ENCODE peak calls at places on chromosomes 13 and 19, in four cellular contexts. D is H1, G is HepG2, J is K562. R is an unnamed sample.

GRCh38 chr19:38003427-38004099 is 96.6 kb downstream of the SIPA1L3 start:
- DNase-seq in J (no peak), D (peak; percentile 69), G (no peak), R (no peak)

GRCh38 chr19:39599116-39599515 is 3.2 kb upstream of the LGALS13 start:
- DNase-seq in J (peak; percentile 25), D (peak; percentile 58), G (peak; percentile 30), R (no peak)

GRCh38 chr19:33302974-33303790 is 848 bp upstream of the CEBPA start:
- DNase-seq in D (peak; percentile 70), G (no peak), J (no peak), R (no peak)

GRCh38 chr13:54185101-54185500 is 1156.5 kb downstream of the OLFM4 start:
- DNase-seq in J (no peak), G (no peak), D (no peak), R (no peak)

GRCh38 chr19:19661675-19662251 is 1.7 kb downstream of the ATP13A1 start:
- DNase-seq in G (peak; percentile 66), J (peak; percentile 32), D (peak; percentile 30), R (no peak)

GRCh38 chr19:51978882-51979281 is 7.8 kb downstream of the ZNF350 start:
- DNase-seq in D (no peak), G (no peak), J (no peak), R (no peak)

GRCh38 chr19:3118232-3119070 is 17.4 kb upstream of the GNA15 start:
- DNase-seq in G (no peak), J (no peak), D (no peak), R (no peak)

GRCh38 chr19:3572132-3572854 is 451 bp upstream of the HMG20B start:
- DNase-seq in G (peak; percentile 97), J (peak; percentile 95), D (peak; percentile 97), R (peak; percentile 99)

GRCh38 chr13:28819748-28820098 is 416 bp upstream of the MTUS2 start:
- DNase-seq in J (peak; percentile 75), G (peak; percentile 9), D (peak; percentile 92), R (no peak)

GRCh38 chr19:32878988-32879387 is 9.4 kb upstream of the SLC7A9 start:
- DNase-seq in J (no peak), D (peak; percentile 28), G (no peak), R (no peak)

GRCh38 chr13:39052944-39053343 is 14.7 kb downstream of the NHLRC3 start:
- DNase-seq in D (no peak), G (no peak), J (no peak), R (no peak)

GRCh38 chr13:26475176-26476110 is 82.0 kb upstream of the WASF3 start:
- DNase-seq in J (no peak), G (no peak), D (peak; percentile 83), R (no peak)

GRCh38 chr13:93341517-93341916 is 114.9 kb downstream of the GPC6 start:
- DNase-seq in J (no peak), D (no peak), G (no peak), R (no peak)

GRCh38 chr13:95615539-95615938 is 29.0 kb downstream of the DZIP1 start:
- DNase-seq in J (no peak), G (no peak), D (no peak), R (no peak)

GRCh38 chr19:8489591-8490394 is 12.6 kb downstream of the PRAM1 start:
- DNase-seq in J (no peak), D (no peak), G (no peak), R (no peak)

GRCh38 chr19:49741210-49741844 is 21.8 kb downstream of the TSKS start:
- DNase-seq in G (peak; percentile 42), D (no peak), J (peak; percentile 14), R (no peak)

GRCh38 chr19:8307400-8307964 is 676 bp downstream of the CD320 start:
- DNase-seq in J (no peak), G (peak; percentile 23), D (no peak), R (no peak)

GRCh38 chr13:32262619-32263018 is 52.5 kb downstream of the ZAR1L start:
- DNase-seq in D (no peak), J (no peak), G (no peak), R (no peak)

GRCh38 chr13:32264407-32264806 is 50.8 kb downstream of the ZAR1L start:
- DNase-seq in J (no peak), G (no peak), D (no peak), R (no peak)

GRCh38 chr13:32259116-32259515 is 56.0 kb downstream of the ZAR1L start:
- DNase-seq in J (no peak), G (peak; percentile 28), D (no peak), R (no peak)

GRCh38 chr13:32262165-32262564 is 53.0 kb downstream of the ZAR1L start:
- DNase-seq in D (no peak), J (no peak), G (no peak), R (no peak)

DNA sequence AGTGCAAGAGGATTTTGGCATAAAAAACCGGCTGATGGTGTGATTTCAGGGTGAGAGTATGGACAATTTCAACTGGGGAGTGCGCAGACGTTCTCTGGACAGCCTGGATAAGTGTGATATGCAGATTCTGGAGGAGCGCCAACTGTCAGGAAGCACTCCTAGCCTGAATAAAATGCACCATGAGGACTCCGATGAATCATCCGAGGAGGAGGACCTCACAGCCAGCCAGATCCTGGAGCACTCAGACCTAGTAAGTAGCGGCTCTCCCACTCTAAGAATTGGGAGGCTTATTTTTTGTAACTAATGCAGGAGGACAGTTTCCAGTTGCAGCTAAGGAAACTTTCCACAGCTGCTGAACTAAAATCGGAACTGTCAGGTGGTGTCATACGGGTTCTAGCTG is 53.6 kb downstream of the ZAR1L start:
- DNase-seq in D (no peak), G (no peak), J (peak; percentile 32), R (no peak)
- TF ChIP-seq CEBPB in D (no peak), G (no peak), J (no peak), R (no peak)

GRCh38 chr19:5934002-5934401 is 19.9 kb downstream of the CAPS start:
- DNase-seq in J (no peak), G (no peak), D (no peak), R (no peak)

GRCh38 chr19:5933391-5933998 is 19.4 kb downstream of the CAPS start:
- DNase-seq in D (no peak), G (no peak), J (no peak), R (no peak)

GRCh38 chr19:5931251-5931650 is 17.2 kb downstream of the CAPS start:
- DNase-seq in D (no peak), G (no peak), J (no peak), R (no peak)

GRCh38 chr19:5932593-5933262 is 18.7 kb downstream of the CAPS start:
- DNase-seq in J (no peak), D (no peak), G (no peak), R (no peak)

GRCh38 chr19:5932146-5932545 is 18.1 kb downstream of the CAPS start:
- DNase-seq in D (no peak), J (no peak), G (no peak), R (no peak)
- TF ChIP-seq FOSL1 in D (no peak), J (no peak), G (no peak), R (no peak)

DNA sequence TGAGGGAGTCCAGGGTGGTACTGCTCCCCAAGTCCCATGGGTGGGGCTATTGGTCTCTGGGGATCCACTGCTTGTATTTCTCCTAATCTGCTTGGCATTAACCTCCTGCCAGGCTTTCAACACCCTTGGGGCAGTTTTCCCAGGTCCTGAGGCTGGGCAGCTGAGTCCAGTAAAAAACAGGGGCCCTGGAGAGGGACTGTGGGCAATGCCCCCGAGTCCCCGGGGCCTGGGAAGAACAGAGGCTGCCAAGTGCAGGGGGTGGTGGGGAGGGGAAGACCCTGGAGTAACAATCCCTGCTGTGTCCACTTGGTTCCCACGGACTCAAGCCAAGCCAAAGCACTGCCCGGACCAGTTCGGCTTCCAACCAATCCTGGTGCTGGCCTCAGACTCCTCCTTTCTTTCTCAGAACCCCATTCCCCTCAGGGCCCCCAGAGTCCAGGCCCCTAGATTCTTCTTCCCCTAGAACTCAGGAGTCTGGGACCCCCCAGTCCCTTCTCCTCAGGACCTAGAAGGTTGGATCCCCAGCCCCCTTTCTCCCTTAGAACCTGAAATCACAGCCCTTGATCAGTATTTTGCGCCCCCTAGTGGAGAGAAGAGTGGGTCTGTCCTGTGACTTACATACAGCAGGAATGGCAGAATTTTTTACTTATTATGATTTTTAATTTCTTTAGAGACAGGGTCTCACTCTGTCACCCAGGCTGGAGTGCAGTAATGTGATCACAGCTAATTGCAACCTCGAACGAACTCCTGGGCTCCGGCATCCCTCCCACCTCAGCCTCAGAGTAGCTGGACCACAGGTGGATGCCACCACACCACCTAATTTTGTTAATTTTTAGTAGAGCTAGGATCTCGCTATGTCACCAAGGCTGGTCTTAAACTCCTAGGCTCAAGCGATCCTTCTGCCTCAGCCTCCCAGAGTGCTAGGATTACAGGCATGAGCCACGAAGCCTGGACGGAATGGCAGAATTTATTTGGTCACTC is 3.7 kb upstream of the CLPTM1 start:
- DNase-seq in J (peak; percentile 75), D (peak; percentile 76), G (peak; percentile 85), R (peak; percentile 66)
- TF ChIP-seq CEBPB in J (no peak), D (no peak), G (no peak), R (no peak)

GRCh38 chr19:45526143-45526542 is 18.9 kb downstream of the VASP start:
- DNase-seq in D (peak; percentile 85), J (peak; percentile 82), G (peak; percentile 78), R (no peak)
- TF ChIP-seq FOSL1 in D (no peak), J (no peak), G (no peak), R (no peak)